ENCODE peak calls at places on chromosomes 1 and 21, in nine cellular contexts. V is heart left ventricle; A is tibial nerve; W is kidney; E is SK-N-SH; G is IMR-90; I is iPS DF 6.9; S is ovary; L is CD8-positive, alpha-beta memory T cell. P is an unnamed sample. For H3K9me3, the result is how much of the 10 kb centered on the place peaks cover.

GRCh38 chr1:174191255-174191906 is 32.1 kb downstream of the RABGAP1L start:
- DNase-seq in I (no peak), V (no peak), A (no peak), L (no peak), G (peak), E (no peak), S (no peak), W (no peak), P (no peak)

GRCh38 chr21:38284221-38284620 is 27.4 kb downstream of the KCNJ15 start:
- DNase-seq in V (no peak), W (no peak), A (no peak), S (no peak), G (no peak), I (no peak), L (no peak), E (no peak), P (no peak)

GRCh38 chr1:175683491-175684175 is 59.8 kb downstream of the TNR start:
- DNase-seq in S (no peak), I (no peak), E (no peak), A (no peak), G (no peak), L (no peak), W (no peak), V (no peak), P (peak)

GRCh38 chr1:207858271-207858670 is 52.7 kb downstream of the CD34 start:
- DNase-seq in E (no peak), I (no peak), L (no peak), A (no peak), V (no peak), W (no peak), G (no peak), S (no peak), P (no peak)

GRCh38 chr1:111720274-111720976 is 18.8 kb downstream of the INKA2 start:
- DNase-seq in S (no peak), E (no peak), A (no peak), V (peak), G (no peak), W (no peak), L (no peak), I (no peak), P (no peak)

GRCh38 chr1:228684609-228685008 is 50.7 kb upstream of the RHOU start:
- DNase-seq in G (no peak), A (no peak), W (no peak), E (no peak), V (no peak), I (no peak), S (no peak), L (no peak), P (no peak)

GRCh38 chr1:228336308-228337030 is 70.2 kb downstream of the TRIM11 start:
- DNase-seq in S (peak), I (no peak), G (peak), E (no peak), A (no peak), V (peak), W (peak), L (no peak), P (no peak)

GRCh38 chr1:165254376-165254775 is 102.1 kb downstream of the LMX1A start:
- DNase-seq in E (no peak), W (no peak), A (no peak), S (no peak), V (no peak), L (no peak), I (no peak), G (no peak), P (no peak)

GRCh38 chr21:33317226-33317625 is 7.5 kb upstream of the IFNAR1 start:
- DNase-seq in G (peak), W (no peak), S (no peak), A (no peak), V (no peak), L (no peak), E (no peak), I (no peak), P (no peak)

GRCh38 chr1:20371411-20371810 is 80.7 kb downstream of the VWA5B1 start:
- DNase-seq in A (no peak), W (peak), V (no peak), I (no peak), E (no peak), L (no peak), S (no peak), G (peak), P (peak)

GRCh38 chr1:205048382-205048781 is 5.4 kb downstream of the CNTN2 start:
- DNase-seq in G (no peak), A (no peak), S (no peak), E (no peak), L (no peak), I (no peak), W (no peak), V (no peak), P (no peak)

GRCh38 chr1:79100385-79100784 is 93.9 kb upstream of the ADGRL4 start:
- DNase-seq in V (no peak), S (no peak), G (peak), A (no peak), W (no peak), E (no peak), I (no peak), L (no peak), P (no peak)

GRCh38 chr21:17925900-17926299 is 106.7 kb upstream of the C21orf91 start:
- DNase-seq in G (peak), L (no peak), S (no peak), I (no peak), A (no peak), E (no peak), W (no peak), V (no peak), P (no peak)

DNA sequence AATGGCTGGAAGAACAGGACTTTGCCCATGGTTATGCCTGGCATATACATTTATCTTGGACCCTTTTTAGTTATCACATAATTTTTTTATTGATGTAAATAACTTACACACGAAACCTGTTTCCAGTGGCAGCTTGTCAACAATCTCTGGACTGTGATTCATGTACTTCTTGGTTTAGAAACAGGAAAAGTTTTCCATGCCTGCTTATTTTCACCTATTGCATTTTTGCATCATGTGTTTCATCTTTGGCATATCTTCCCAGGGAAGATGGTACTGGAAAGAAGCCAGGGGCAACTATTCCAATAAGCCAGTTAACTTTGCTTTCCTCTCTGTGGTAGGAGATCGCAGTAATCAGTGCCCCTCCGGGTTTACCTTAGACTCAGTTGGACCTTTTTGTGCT is 210.3 kb downstream of the TPR start:
- DNase-seq in A (no peak), S (no peak), L (no peak), E (no peak), G (no peak), I (no peak), W (no peak), V (no peak), P (no peak)
- H3K9me3 ChIP-seq in A (under half), S (under half), L (under half), E (under half), G (under half), I (under half), W (under half), V (under half), P (under half)

GRCh38 chr1:155697046-155697445 is 8.2 kb downstream of the DAP3 start:
- DNase-seq in A (no peak), L (no peak), G (no peak), V (no peak), E (no peak), W (no peak), S (no peak), I (no peak), P (no peak)
- H3K9me3 ChIP-seq in A (under half), L (under half), G (under half), V (under half), E (under half), W (under half), S (under half), I (under half), P (half or more)

GRCh38 chr1:2989185-2989584 is 32.1 kb upstream of the ACTRT2 start:
- DNase-seq in L (no peak), W (no peak), V (no peak), G (no peak), S (no peak), E (no peak), A (no peak), I (no peak), P (no peak)
- H3K9me3 ChIP-seq in L (under half), W (under half), V (under half), G (under half), S (under half), E (under half), A (under half), I (under half), P (half or more)

GRCh38 chr21:22225299-22225698 is 1227.1 kb downstream of the NCAM2 start:
- DNase-seq in G (no peak), A (no peak), W (no peak), I (no peak), L (no peak), S (no peak), V (no peak), E (no peak), P (no peak)

GRCh38 chr21:22235866-22236590 is 1237.8 kb downstream of the NCAM2 start:
- DNase-seq in I (no peak), V (no peak), G (no peak), S (no peak), A (no peak), W (no peak), E (no peak), L (no peak), P (no peak)

DNA sequence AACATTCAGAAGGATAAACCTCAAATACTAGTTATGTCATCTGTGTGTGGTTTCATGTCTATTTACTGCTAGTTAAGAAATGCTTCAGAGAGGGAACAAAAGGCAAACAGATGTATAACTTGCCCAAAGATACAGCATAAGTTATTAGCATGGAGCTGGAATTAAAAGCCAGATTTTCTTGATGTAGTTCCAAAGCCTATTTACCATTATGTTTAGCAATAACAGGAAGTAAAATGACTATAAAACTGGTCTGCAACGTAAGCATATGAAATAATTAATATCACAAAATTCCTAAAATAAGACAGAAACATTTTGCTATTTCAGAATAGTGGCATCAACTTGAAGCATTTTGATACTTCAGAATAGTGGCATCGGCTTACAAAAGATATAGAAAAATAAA is 1232.8 kb downstream of the NCAM2 start:
- DNase-seq in E (no peak), V (no peak), S (no peak), G (no peak), I (no peak), A (no peak), L (no peak), W (no peak), P (no peak)
- H3K9me3 ChIP-seq in E (under half), V (under half), S (under half), G (under half), I (under half), A (under half), L (under half), W (under half), P (under half)

DNA sequence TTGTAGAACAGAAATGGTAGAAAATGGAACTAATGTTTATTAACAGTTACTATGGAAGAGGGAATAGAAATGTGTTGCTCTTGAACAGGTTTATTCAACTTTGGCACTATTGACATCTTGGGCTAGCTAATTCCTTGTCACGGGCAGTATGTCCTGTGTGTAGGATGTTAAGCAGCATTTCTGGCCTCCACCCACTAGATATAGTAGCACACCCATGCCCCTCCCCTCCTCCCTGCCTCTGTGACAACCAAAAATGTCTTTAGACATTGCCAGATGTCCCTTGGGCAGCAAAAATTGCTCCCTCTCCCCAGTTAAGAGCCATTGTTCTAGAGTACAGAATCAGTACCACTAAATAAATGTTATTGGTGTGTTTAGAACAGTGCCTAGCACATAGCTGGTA is 91.4 kb upstream of the TPTE start:
- DNase-seq in V (no peak), G (no peak), S (no peak), A (no peak), E (peak), I (no peak), W (no peak), L (no peak), P (no peak)
- H3K9me3 ChIP-seq in V (under half), G (under half), S (under half), A (under half), E (under half), I (under half), W (under half), L (under half), P (half or more)

GRCh38 chr1:2834741-2835564 is 33.5 kb upstream of the TTC34 start:
- DNase-seq in V (peak), S (no peak), I (no peak), E (no peak), A (no peak), G (no peak), W (peak), L (no peak), P (no peak)

GRCh38 chr1:2836333-2836970 is 35.0 kb upstream of the TTC34 start:
- DNase-seq in I (no peak), G (no peak), W (peak), V (peak), L (no peak), S (no peak), E (no peak), A (no peak), P (no peak)

GRCh38 chr1:2834146-2834475 is 32.6 kb upstream of the TTC34 start:
- DNase-seq in W (no peak), L (no peak), E (no peak), V (peak), S (no peak), G (no peak), I (no peak), A (no peak), P (no peak)

GRCh38 chr1:2837316-2837715 is 35.8 kb upstream of the TTC34 start:
- DNase-seq in E (no peak), I (no peak), V (peak), S (no peak), A (no peak), L (no peak), W (peak), G (no peak), P (no peak)

DNA sequence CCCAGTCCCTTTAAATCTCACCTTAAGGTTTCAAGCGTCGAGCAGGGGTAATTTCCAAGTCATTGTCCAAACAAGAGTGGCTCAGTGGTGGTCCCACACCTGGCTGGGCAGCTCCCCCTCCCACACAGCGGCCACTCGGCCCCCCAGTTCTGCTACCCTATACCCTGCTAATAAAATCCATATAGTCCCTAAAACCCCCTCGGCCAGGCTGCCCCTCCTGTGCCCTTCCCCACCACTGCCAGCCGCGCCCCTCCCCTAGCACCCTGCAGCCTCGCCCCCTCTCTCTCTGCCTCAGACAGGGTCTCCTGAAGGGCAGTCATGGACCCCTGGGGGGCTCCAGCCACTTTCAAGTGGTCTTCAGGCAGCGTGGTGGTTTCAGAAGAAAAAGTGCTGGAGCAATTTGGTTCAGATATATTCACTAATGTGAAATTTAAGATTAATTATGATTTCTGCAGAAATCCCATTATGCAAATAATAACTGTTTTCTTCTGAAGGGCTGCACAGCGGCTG is 34.2 kb upstream of the TTC34 start:
- DNase-seq in A (no peak), W (peak), E (no peak), S (no peak), L (no peak), I (no peak), V (peak), G (no peak), P (no peak)
- H3K9me3 ChIP-seq in A (under half), W (under half), E (under half), S (under half), L (under half), I (under half), V (under half), G (half or more), P (under half)

DNA sequence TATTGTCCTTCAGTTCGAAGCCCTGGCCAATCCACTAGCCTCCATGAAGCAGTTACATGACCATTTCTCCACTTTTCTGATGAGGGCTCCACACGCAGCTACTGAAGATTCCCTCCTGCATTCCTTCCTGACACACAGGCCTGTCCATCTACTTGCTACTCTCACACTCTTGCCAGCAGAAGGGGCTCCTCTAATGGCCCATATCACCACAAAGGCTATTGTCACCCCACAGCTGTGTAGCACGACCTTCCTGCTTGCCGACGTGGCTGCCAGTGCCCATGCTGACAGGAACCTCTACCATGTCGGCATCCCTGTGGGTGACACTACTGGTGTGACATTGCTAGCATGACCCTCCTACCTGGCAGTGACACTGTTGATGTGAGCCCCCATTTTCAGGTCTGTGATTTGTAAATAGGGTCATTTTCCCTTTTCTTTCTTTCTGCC is 1528.6 kb upstream of the TPTE start:
- DNase-seq in S (no peak), I (peak), E (no peak), W (no peak), A (no peak), V (no peak), G (no peak), L (no peak), P (peak)
- H3K9me3 ChIP-seq in S (under half), I (under half), E (under half), W (under half), A (under half), V (under half), G (under half), L (under half), P (half or more)

DNA sequence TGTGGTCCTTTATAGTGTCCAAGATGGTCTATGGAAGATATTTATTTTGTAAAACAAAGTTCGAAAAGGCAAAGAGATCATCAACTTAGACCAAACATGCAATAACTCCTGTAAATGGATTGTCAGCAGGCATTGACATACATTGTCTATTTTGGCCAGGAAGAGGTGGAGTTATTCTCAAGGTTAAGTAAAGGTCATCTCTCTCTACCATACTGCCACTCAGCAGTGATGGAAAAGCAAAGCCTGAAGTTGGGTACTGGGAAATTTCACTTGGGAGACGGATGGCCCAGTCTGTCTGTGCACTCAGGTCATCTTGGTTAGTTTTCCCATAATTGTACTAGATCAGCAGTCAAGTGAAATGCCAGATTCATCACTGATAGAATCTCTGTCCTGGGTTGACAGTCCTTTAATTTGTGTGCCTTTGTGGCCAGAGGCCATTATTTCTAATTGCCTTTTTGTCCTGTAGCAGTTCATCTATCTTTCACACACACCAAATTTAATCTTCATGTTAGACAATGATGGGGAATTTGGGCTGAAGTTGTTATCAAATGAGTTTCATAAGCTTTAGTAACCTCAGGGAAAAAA is 17.5 kb downstream of the PIGP start:
- DNase-seq in V (no peak), W (no peak), S (no peak), L (no peak), A (no peak), I (no peak), E (peak), G (no peak), P (no peak)
- H3K9me3 ChIP-seq in V (under half), W (under half), S (under half), L (under half), A (under half), I (under half), E (under half), G (under half), P (under half)